ENCODE peak calls at places on chromosomes 12 and 14, in four cellular contexts. U is HCT116, H is SK-N-SH, Q is stomach. E is an unnamed sample.

GRCh38 chr14:75978249-75978731 is 3.5 kb downstream of the TGFB3 start:
- DNase-seq in U (no peak), H (peak), Q (peak), E (no peak)

GRCh38 chr12:126616441-126616840 is 1551.2 kb downstream of the AACS start:
- DNase-seq in U (no peak), H (no peak), Q (no peak), E (no peak)

GRCh38 chr12:67366530-67367196 is 97.5 kb downstream of the CAND1 start:
- DNase-seq in U (no peak), H (no peak), Q (no peak), E (no peak)

GRCh38 chr12:49347307-49348237 is 884 bp downstream of the DNAJC22 start:
- DNase-seq in U (peak), H (peak), Q (peak), E (peak)

GRCh38 chr14:71246539-71246938 is 339.3 kb downstream of the PCNX1 start:
- DNase-seq in U (no peak), H (no peak), Q (no peak), E (no peak)

GRCh38 chr14:64855732-64856527 is 23.8 kb downstream of the SPTB start:
- DNase-seq in U (no peak), H (no peak), Q (no peak), E (no peak)

GRCh38 chr14:67835596-67835995 is 16.0 kb downstream of the RAD51B start:
- DNase-seq in U (no peak), H (no peak), Q (no peak), E (no peak)

GRCh38 chr12:47022296-47022695 is 57.1 kb upstream of the PCED1B start:
- DNase-seq in U (no peak), H (no peak), Q (no peak), E (no peak)

GRCh38 chr14:90523544-90523943 is 126.7 kb downstream of the CALM1 start:
- DNase-seq in U (no peak), H (no peak), Q (no peak), E (no peak)

GRCh38 chr12:50265770-50266524 is 17.4 kb downstream of the LIMA1 start:
- DNase-seq in U (no peak), H (no peak), Q (no peak), E (no peak)

GRCh38 chr14:94673071-94673470 is 60.9 kb downstream of the SERPINA3 start:
- DNase-seq in U (no peak), H (no peak), Q (no peak), E (no peak)

GRCh38 chr12:83092101-83092500 is 405.4 kb downstream of the TMTC2 start:
- DNase-seq in U (no peak), H (no peak), Q (no peak), E (no peak)

GRCh38 chr12:28497889-28498411 is 307.7 kb downstream of the CCDC91 start:
- DNase-seq in U (peak), H (no peak), Q (no peak), E (no peak)

GRCh38 chr12:48883305-48884171 is 17.9 kb upstream of the RND1 start:
- DNase-seq in U (no peak), H (peak), Q (peak), E (peak)

GRCh38 chr12:96101806-96102205 is 66.4 kb upstream of the LTA4H start:
- DNase-seq in U (no peak), H (no peak), Q (no peak), E (no peak)

GRCh38 chr14:76867536-76868452 is 41.6 kb downstream of the LRRC74A start:
- DNase-seq in U (no peak), H (no peak), Q (peak), E (no peak)

GRCh38 chr14:65847065-65847847 is 434.7 kb downstream of the FUT8 start:
- DNase-seq in U (no peak), H (no peak), Q (no peak), E (no peak)

GRCh38 chr14:51041117-51041531 is 53.8 kb downstream of the TRIM9 start:
- DNase-seq in U (no peak), H (no peak), Q (no peak), E (peak)

GRCh38 chr12:68118096-68118755 is 41.3 kb downstream of the IFNG start:
- DNase-seq in U (no peak), H (no peak), Q (no peak), E (peak)

GRCh38 chr12:50271724-50272247 is 11.5 kb downstream of the LIMA1 start:
- DNase-seq in U (no peak), H (no peak), Q (no peak), E (no peak)

GRCh38 chr14:96309128-96309906 is 53.3 kb downstream of the BDKRB1 start:
- DNase-seq in U (no peak), H (no peak), Q (no peak), E (no peak)

GRCh38 chr14:53964249-53964648 is 7.6 kb upstream of the BMP4 start:
- DNase-seq in U (no peak), H (no peak), Q (no peak), E (peak)

GRCh38 chr12:46265102-46265501 is 3.7 kb downstream of the SLC38A1 start:
- DNase-seq in U (no peak), H (no peak), Q (no peak), E (no peak)

GRCh38 chr14:55399912-55400311 is 11.7 kb downstream of the ATG14 start:
- DNase-seq in U (no peak), H (no peak), Q (no peak), E (no peak)

GRCh38 chr12:92987846-92988621 is 58.9 kb upstream of the EEA1 start:
- DNase-seq in U (no peak), H (no peak), Q (no peak), E (peak)

GRCh38 chr14:67524152-67524963 is 8.7 kb upstream of the PLEKHH1 start:
- DNase-seq in U (no peak), H (no peak), Q (no peak), E (no peak)

GRCh38 chr14:50758945-50759344 is 72.0 kb downstream of the NIN start:
- DNase-seq in U (no peak), H (no peak), Q (no peak), E (no peak)

GRCh38 chr12:53254816-53255545 is 13.1 kb upstream of the ESPL1 start:
- DNase-seq in U (no peak), H (no peak), Q (no peak), E (no peak)

GRCh38 chr12:19967486-19967885 is 400.9 kb upstream of the PDE3A start:
- DNase-seq in U (no peak), H (no peak), Q (no peak), E (no peak)

GRCh38 chr14:44283836-44284235 is 223.2 kb downstream of the FSCB start:
- DNase-seq in U (no peak), H (no peak), Q (no peak), E (no peak)

GRCh38 chr14:105087308-105087962 is 22.2 kb upstream of the GPR132 start:
- DNase-seq in U (no peak), H (peak), Q (peak), E (peak)

GRCh38 chr14:61360796-61361526 is 39.6 kb downstream of the PRKCH start:
- DNase-seq in U (no peak), H (no peak), Q (no peak), E (no peak)

GRCh38 chr12:80708535-80709328 is 1.3 kb downstream of the MYF6 start:
- DNase-seq in U (no peak), H (no peak), Q (no peak), E (peak)

GRCh38 chr12:78914859-78915331 is 50.3 kb downstream of the SYT1 start:
- DNase-seq in U (peak), H (no peak), Q (no peak), E (peak)

GRCh38 chr14:25140423-25140822 is 90.5 kb upstream of the STXBP6 start:
- DNase-seq in U (no peak), H (no peak), Q (no peak), E (no peak)

GRCh38 chr14:69779088-69779487 is 12.1 kb downstream of the SRSF5 start:
- DNase-seq in U (no peak), H (no peak), Q (no peak), E (no peak)

GRCh38 chr14:69775012-69775411 is 8.1 kb downstream of the SRSF5 start:
- DNase-seq in U (no peak), H (no peak), Q (no peak), E (no peak)

GRCh38 chr14:69773571-69774276 is 6.8 kb downstream of the SRSF5 start:
- DNase-seq in U (no peak), H (no peak), Q (no peak), E (no peak)

GRCh38 chr14:69780092-69780491 is 13.2 kb downstream of the SRSF5 start:
- DNase-seq in U (no peak), H (no peak), Q (no peak), E (no peak)

DNA sequence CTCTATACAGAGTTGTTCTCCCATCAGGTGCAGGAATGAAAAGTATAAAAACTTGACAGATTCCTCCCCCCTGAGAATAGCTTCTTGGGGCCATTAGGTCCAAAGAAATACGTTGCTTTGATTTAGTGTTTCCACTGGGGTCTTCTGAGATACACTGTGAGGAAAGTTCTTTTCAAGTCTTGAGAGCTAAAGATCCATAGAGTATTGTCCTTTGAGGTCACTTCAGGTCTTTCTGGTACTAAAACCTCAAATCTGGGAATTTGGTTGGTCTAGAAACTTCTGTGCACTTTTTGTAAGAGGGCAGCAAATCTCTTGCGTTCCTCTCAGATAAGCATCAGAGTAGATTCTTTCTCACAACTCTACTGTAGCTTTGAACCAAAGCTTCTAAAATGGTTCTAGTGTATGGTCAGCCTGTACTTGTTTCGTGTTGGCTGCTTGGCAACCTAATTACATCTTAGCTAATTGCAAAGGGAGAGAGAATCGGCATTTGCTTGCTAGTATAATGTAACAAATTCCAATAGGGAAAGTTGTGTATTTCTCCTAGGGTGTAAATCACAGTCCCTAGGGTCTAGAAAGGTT is 10.0 kb downstream of the SRSF5 start:
- DNase-seq in U (no peak), H (no peak), Q (no peak), E (no peak)
- TF ChIP-seq POLR2AphosphoS5 in U (no peak), H (no peak), Q (no peak), E (no peak)

GRCh38 chr12:132922676-132923075 is 33.4 kb downstream of the ZNF605 start:
- DNase-seq in U (no peak), H (no peak), Q (no peak), E (no peak)
- TF ChIP-seq POLR2AphosphoS5 in U (no peak), H (no peak), Q (no peak), E (no peak)

GRCh38 chr14:42316746-42317145 is 710.1 kb downstream of the LRFN5 start:
- DNase-seq in U (no peak), H (no peak), Q (no peak), E (no peak)
- TF ChIP-seq POLR2AphosphoS5 in U (no peak), H (no peak), Q (no peak), E (no peak)

GRCh38 chr14:73644531-73645247 is at the start of gene DNAL1:
- DNase-seq in U (peak), H (peak), Q (peak), E (peak)
- TF ChIP-seq POLR2AphosphoS5 in U (peak), H (peak), Q (peak), E (peak)

GRCh38 chr12:6608592-6609311 is 1.6 kb upstream of the CHD4 start:
- DNase-seq in U (no peak), H (no peak), Q (no peak), E (peak)

GRCh38 chr12:6605425-6606330 is 1.5 kb downstream of the CHD4 start:
- DNase-seq in U (no peak), H (peak), Q (no peak), E (peak)

GRCh38 chr12:6604254-6605029 is 2.7 kb downstream of the CHD4 start:
- DNase-seq in U (no peak), H (no peak), Q (no peak), E (no peak)

GRCh38 chr12:6607751-6608591 is 792 bp upstream of the CHD4 start:
- DNase-seq in U (peak), H (peak), Q (peak), E (peak)

GRCh38 chr12:6606331-6607131 is 648 bp downstream of the CHD4 start:
- DNase-seq in U (no peak), H (peak), Q (peak), E (peak)
- TF ChIP-seq POLR2AphosphoS5 in U (no peak), H (no peak), Q (no peak), E (no peak)

DNA sequence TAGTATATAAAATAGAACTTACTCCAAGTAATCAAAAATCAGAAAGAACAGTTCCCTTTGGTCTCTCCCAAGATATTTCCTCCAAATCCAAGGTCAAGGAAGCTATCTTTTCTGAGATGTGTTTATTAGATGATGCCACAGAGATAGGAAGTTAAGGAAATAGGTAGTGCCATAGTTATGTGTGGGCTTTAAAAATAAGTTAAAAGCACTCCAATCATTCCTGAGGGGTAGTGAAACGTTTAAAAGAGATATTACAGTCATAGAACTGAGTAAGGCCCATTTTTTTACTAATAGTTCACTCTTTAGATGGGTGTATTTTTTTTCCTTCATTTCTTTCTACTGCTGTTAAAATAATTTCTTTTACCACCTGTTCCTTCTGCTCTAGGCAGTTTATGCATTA is 1630.9 kb upstream of the SEL1L start:
- DNase-seq in U (no peak), H (no peak), Q (no peak), E (no peak)
- TF ChIP-seq POLR2AphosphoS5 in U (no peak), H (no peak), Q (no peak), E (no peak)

GRCh38 chr12:25824729-25825128 is 133.8 kb upstream of the RASSF8 start:
- DNase-seq in U (no peak), H (no peak), Q (no peak), E (no peak)
- TF ChIP-seq POLR2AphosphoS5 in U (no peak), H (no peak), Q (no peak), E (no peak)

DNA sequence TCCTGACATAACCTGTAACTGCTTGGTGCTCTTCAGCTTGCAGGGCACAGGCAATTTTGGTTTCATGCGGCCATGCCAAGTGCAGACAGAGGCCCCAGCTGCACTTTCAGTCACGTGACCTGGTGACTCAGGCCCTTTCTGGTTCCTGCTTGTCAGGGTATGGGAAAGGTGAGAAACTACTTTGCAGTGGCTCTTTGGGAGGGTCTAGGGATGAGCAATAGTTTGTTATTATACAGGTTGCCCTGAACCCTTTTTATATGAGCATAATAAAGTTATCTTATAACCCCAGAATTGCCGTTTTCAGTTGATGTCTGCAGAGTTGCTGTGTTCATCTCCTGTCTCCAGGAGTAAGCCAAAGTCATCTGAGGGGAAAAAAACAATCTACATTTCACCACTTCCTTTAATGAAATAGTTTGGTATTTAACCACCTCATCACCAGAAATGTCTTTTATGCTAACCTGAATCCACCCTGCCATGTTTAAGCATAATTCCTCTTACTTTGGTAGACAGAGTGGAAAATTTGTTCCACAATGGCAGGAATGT is 30.9 kb upstream of the EMP1 start:
- DNase-seq in U (peak), H (no peak), Q (peak), E (no peak)
- TF ChIP-seq POLR2AphosphoS5 in U (peak), H (no peak), Q (peak), E (no peak)

GRCh38 chr14:86639146-86639545 is 1109.2 kb downstream of the FLRT2 start:
- DNase-seq in U (no peak), H (no peak), Q (no peak), E (no peak)
- TF ChIP-seq POLR2AphosphoS5 in U (no peak), H (no peak), Q (no peak), E (no peak)

GRCh38 chr14:26370118-26370517 is 227.7 kb downstream of the NOVA1 start:
- DNase-seq in U (no peak), H (no peak), Q (no peak), E (no peak)
- TF ChIP-seq POLR2AphosphoS5 in U (no peak), H (no peak), Q (no peak), E (no peak)